ENCODE peak calls at places on chromosomes 12 and 14, in ten cellular contexts. G, E, M, Y, H, J, Z, O, K and R are unnamed samples. For H3K4me1, the result is how much of the 10 kb centered on the place peaks cover.

GRCh38 chr12:106291342-106291741 is 11.2 kb upstream of the TCP11L2 start:
- DNase-seq in Z (no peak), O (no peak), Y (no peak), H (no peak), K (no peak), J (no peak), M (no peak), G (no peak), E (no peak), R (no peak)

GRCh38 chr12:63387736-63388135 is 236.7 kb upstream of the AVPR1A start:
- DNase-seq in Y (no peak), J (no peak), Z (no peak), H (no peak), O (no peak), M (no peak), E (no peak), G (no peak), K (no peak), R (no peak)

GRCh38 chr12:62190081-62190480 is 70.1 kb upstream of the USP15 start:
- DNase-seq in O (no peak), H (no peak), G (no peak), E (no peak), Z (no peak), J (no peak), M (no peak), Y (no peak), K (no peak), R (no peak)

GRCh38 chr12:31590730-31591307 is at the start of gene DENND5B:
- DNase-seq in O (peak), E (peak), Z (peak), K (peak), Y (peak), G (peak), J (no peak), H (peak), M (peak), R (peak)

GRCh38 chr14:93049867-93050331 is 65.8 kb downstream of the ITPK1 start:
- DNase-seq in O (no peak), Z (peak), J (no peak), G (no peak), K (peak), M (no peak), H (no peak), E (peak), Y (no peak), R (peak)

GRCh38 chr12:46214668-46215429 is 54.0 kb downstream of the SLC38A1 start:
- DNase-seq in Z (peak), H (no peak), E (peak), G (no peak), M (no peak), O (no peak), Y (peak), K (no peak), J (no peak), R (peak)

GRCh38 chr12:12282761-12283160 is 15.9 kb upstream of the LRP6 start:
- DNase-seq in J (no peak), G (no peak), Y (peak), M (no peak), Z (no peak), E (no peak), O (no peak), H (no peak), K (no peak), R (no peak)

GRCh38 chr12:47938594-47938993 is 24.8 kb upstream of the TMEM106C start:
- DNase-seq in M (no peak), E (no peak), H (no peak), Z (no peak), J (no peak), Y (no peak), K (no peak), G (no peak), O (peak), R (no peak)

GRCh38 chr12:49567302-49567610 is 686 bp downstream of the MCRS1 start:
- DNase-seq in G (no peak), K (no peak), J (no peak), O (no peak), M (no peak), Y (no peak), H (no peak), Z (no peak), E (no peak), R (no peak)

GRCh38 chr12:49619286-49619685 is 4.1 kb upstream of the PRPF40B start:
- DNase-seq in Y (peak), J (no peak), Z (no peak), E (no peak), K (no peak), M (no peak), O (no peak), H (no peak), G (no peak), R (no peak)

GRCh38 chr14:39025810-39026627 is 77.0 kb downstream of the SEC23A start:
- DNase-seq in J (no peak), Z (no peak), M (no peak), G (no peak), H (no peak), K (no peak), Y (no peak), E (no peak), O (no peak), R (no peak)

GRCh38 chr14:41062826-41063225 is 543.9 kb upstream of the LRFN5 start:
- DNase-seq in J (peak), H (no peak), O (no peak), Y (peak), E (no peak), G (no peak), M (no peak), K (no peak), Z (no peak), R (no peak)

GRCh38 chr12:30696486-30696885 is 817 bp upstream of the IPO8 start:
- DNase-seq in J (no peak), Y (no peak), Z (no peak), K (no peak), G (no peak), E (no peak), M (no peak), O (no peak), H (no peak), R (no peak)

GRCh38 chr12:124523071-124523470 is 44.3 kb downstream of the NCOR2 start:
- DNase-seq in O (no peak), E (no peak), M (peak), G (no peak), K (no peak), Y (no peak), J (no peak), Z (peak), H (no peak), R (peak)

GRCh38 chr12:89856431-89856830 is 147.8 kb upstream of the ATP2B1 start:
- DNase-seq in M (no peak), G (no peak), Y (peak), J (no peak), O (no peak), E (no peak), H (no peak), Z (no peak), K (no peak), R (no peak)

GRCh38 chr14:81208489-81208888 is 12.3 kb downstream of the GTF2A1 start:
- DNase-seq in E (no peak), G (no peak), Y (no peak), O (no peak), M (no peak), K (no peak), H (no peak), J (no peak), Z (peak), R (no peak)

GRCh38 chr14:37650356-37651037 is 55.1 kb downstream of the TTC6 start:
- DNase-seq in E (no peak), H (no peak), Y (peak), J (no peak), M (no peak), G (no peak), O (no peak), Z (no peak), K (no peak), R (no peak)

GRCh38 chr12:101839324-101840283 is 8.8 kb upstream of the GNPTAB start:
- DNase-seq in E (peak), G (peak), H (peak), Z (peak), M (peak), J (peak), O (peak), K (peak), Y (peak), R (peak)

GRCh38 chr12:1838994-1839365 is 18.6 kb downstream of the LRTM2 start:
- DNase-seq in O (peak), Y (no peak), J (no peak), Z (no peak), M (peak), H (no peak), E (no peak), K (no peak), G (no peak), R (no peak)

GRCh38 chr12:26010293-26010821 is 51.9 kb downstream of the RASSF8 start:
- DNase-seq in E (no peak), M (no peak), Y (no peak), H (no peak), Z (no peak), O (no peak), G (no peak), J (no peak), K (no peak), R (no peak)

GRCh38 chr14:83463500-83464098 is 1929.9 kb upstream of the SEL1L start:
- DNase-seq in K (peak), E (peak), M (no peak), J (no peak), O (no peak), Z (peak), G (no peak), Y (peak), H (no peak), R (peak)

GRCh38 chr14:76715927-76716200 is 45.4 kb upstream of the VASH1 start:
- DNase-seq in G (no peak), E (no peak), K (no peak), O (no peak), J (no peak), M (no peak), Y (no peak), Z (no peak), H (no peak), R (no peak)

GRCh38 chr14:67815573-67816235 is 686 bp downstream of the ZFYVE26 start:
- DNase-seq in G (no peak), Y (peak), K (no peak), H (no peak), Z (no peak), M (no peak), O (no peak), J (no peak), E (no peak), R (no peak)

GRCh38 chr14:67817750-67818438 is 1.5 kb upstream of the ZFYVE26 start:
- DNase-seq in Y (no peak), E (no peak), Z (no peak), G (no peak), J (no peak), K (no peak), H (no peak), M (no peak), O (no peak), R (no peak)

GRCh38 chr14:67819563-67820411 is at the start of gene RAD51B:
- DNase-seq in K (peak), H (peak), G (peak), Y (peak), J (peak), O (peak), E (peak), Z (peak), M (peak), R (peak)

GRCh38 chr14:67814826-67815225 is 1.6 kb downstream of the ZFYVE26 start:
- DNase-seq in Z (no peak), O (no peak), E (no peak), M (no peak), J (no peak), H (no peak), Y (no peak), G (no peak), K (no peak), R (no peak)

DNA sequence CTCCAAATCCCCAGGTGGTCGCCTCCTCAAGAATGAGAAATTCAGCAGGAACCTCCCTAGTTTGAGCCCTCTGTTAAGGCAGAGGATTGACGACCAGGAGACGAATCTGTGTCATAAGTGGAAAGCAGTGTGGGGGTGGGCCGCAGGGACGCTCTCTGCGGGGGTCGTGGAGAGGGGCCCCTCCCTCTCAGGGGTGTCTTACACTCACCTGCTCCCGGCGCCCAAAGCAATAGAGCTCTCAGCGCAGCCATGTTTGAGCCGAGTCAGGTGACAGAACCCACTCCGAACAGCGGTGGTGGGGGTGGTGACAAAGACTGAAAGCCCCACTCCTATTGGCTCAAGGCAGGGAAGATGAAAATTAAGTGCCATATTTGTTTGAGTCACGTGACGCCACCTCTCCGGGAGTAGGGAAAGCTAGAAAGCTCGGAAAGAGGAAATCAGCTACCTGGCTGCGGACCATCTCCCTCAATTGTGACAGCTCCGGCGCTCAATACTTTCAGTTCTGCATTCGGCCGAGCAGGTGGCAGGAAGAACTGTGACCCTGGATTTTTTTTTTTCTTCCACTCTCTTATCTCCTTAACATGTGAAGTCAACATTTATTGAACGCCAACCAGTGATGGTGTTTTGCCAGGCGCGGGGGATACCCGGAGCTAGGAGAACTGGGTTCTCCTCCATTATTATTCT is at the start of gene ZFYVE26:
- DNase-seq in E (peak), J (peak), M (peak), Z (peak), K (peak), O (peak), Y (peak), G (peak), H (peak), R (peak)
- TF ChIP-seq POLR2A in E (no peak), J (no peak), M (no peak), Z (peak), K (peak), O (no peak), Y (no peak), G (peak), H (peak), R (no peak)

GRCh38 chr14:59213368-59214315 is 25.2 kb downstream of the DAAM1 start:
- DNase-seq in E (no peak), J (no peak), Y (peak), K (no peak), Z (no peak), M (no peak), G (no peak), H (no peak), O (no peak), R (no peak)
- H3K4me1 ChIP-seq in E (half or more), J (under half), Y (under half), K (under half), Z (under half), M (under half), G (half or more), H (under half), O (half or more), R (under half)

GRCh38 chr12:39227218-39227617 is 215.7 kb downstream of the KIF21A start:
- DNase-seq in E (no peak), K (no peak), G (no peak), H (no peak), O (no peak), M (no peak), J (no peak), Y (no peak), Z (no peak), R (no peak)
- H3K27ac ChIP-seq in E (no peak), K (no peak), G (no peak), H (no peak), O (no peak), M (no peak), J (no peak), Y (no peak), Z (no peak), R (no peak)

GRCh38 chr12:59600174-59600573 is 4.3 kb downstream of the SLC16A7 start:
- DNase-seq in O (no peak), J (no peak), M (no peak), H (no peak), E (no peak), Y (peak), G (no peak), K (no peak), Z (no peak), R (no peak)

GRCh38 chr12:59595097-59595496 is 732 bp upstream of the SLC16A7 start:
- DNase-seq in E (no peak), Z (no peak), M (no peak), J (no peak), G (no peak), H (no peak), O (no peak), K (no peak), Y (no peak), R (no peak)

GRCh38 chr12:59595557-59596231 is at the start of gene SLC16A7:
- DNase-seq in M (peak), Z (peak), H (peak), K (peak), E (peak), Y (peak), G (peak), O (peak), J (peak), R (peak)

DNA sequence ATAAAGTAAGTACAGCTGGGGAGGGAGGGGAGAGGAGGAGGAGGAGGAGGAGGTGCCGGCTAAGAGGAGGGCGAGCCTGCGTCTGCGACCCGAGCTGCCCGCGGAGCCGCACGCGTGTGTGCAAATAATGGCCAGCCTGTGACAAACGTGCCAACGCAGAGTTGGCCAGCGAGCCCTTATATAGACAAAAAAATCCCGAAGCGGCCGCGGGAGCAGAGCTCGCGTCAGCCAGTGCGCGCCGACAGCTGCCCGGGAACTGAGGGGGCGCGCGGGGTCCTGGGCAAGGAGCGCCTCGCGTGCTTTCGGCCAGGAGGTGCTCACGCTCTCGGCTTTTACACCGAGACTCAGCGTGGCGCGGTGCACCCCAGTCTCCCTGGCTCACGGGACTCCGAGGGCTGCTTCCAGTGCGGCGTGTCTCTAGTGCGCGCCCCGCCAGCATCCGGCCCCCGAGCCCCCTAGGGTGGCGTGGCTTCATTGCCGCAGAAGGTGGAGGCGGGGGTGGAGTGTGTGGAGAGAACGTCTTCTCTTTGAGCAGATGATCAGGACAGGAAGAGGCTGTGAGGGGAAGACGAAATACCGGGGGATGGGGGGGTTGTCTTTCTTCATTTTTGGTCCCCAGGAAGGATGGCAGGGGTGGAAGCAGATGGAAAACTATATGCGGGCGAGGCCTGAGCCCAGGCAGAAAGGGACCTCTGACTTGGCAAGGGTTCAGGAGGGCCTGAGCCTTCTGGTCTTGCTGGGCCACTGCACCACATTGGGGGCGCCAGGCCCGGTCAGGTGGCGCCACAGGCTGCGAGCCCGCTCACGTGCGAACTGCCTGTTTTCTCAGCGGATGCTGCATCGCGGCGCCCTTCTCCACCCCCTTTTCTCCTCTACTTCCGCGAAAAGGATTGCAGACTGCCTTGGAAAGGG is 659 bp downstream of the SLC16A7 start:
- DNase-seq in Z (peak), M (peak), E (peak), Y (peak), K (peak), G (peak), J (peak), O (peak), H (peak), R (peak)
- TF ChIP-seq POLR2A in Z (peak), M (no peak), E (no peak), Y (peak), K (no peak), G (no peak), J (no peak), O (peak), H (no peak), R (no peak)

GRCh38 chr12:24760606-24761378 is 188.1 kb downstream of the BCAT1 start:
- DNase-seq in Z (no peak), M (no peak), G (no peak), J (no peak), Y (no peak), O (no peak), K (no peak), H (no peak), E (no peak), R (no peak)
- H3K4me1 ChIP-seq in Z (under half), M (under half), G (under half), J (under half), Y (under half), O (under half), K (under half), H (under half), E (under half), R (under half)

GRCh38 chr14:22506778-22507351 is 82.2 kb downstream of the DAD1 start:
- DNase-seq in G (no peak), E (no peak), H (no peak), Z (no peak), Y (no peak), M (no peak), J (no peak), K (no peak), O (no peak), R (no peak)
- H3K27ac ChIP-seq in G (no peak), E (no peak), H (no peak), Z (no peak), Y (no peak), M (no peak), J (no peak), K (no peak), O (no peak), R (no peak)

GRCh38 chr12:104494137-104494815 is 37.5 kb downstream of the CHST11 start:
- DNase-seq in H (no peak), M (no peak), J (no peak), Z (peak), E (no peak), Y (no peak), O (no peak), G (no peak), K (no peak), R (peak)
- TF ChIP-seq POLR2A in H (no peak), M (no peak), J (no peak), Z (no peak), E (no peak), Y (no peak), O (no peak), G (no peak), K (no peak), R (no peak)

GRCh38 chr14:98136019-98136418 is 1136.0 kb downstream of the BCL11B start:
- DNase-seq in K (no peak), E (no peak), G (no peak), Z (no peak), J (no peak), Y (no peak), O (no peak), H (no peak), M (no peak), R (no peak)
- H3K4me1 ChIP-seq in K (under half), E (under half), G (under half), Z (under half), J (under half), Y (under half), O (under half), H (under half), M (under half), R (under half)